ENCODE peak calls at places on chromosomes 2 and 18, in nine cellular contexts. Y is stimulated activated naive B cell treated with anti-CD40 and anti-IgM and Interleukin-4, amounts not matched to agents 10 μg/mL and 1 μg/mL and 100 μg/mL, for 72 hours; J is HT-29; B is SW 1271; M is H7; K is fibroblast of lung; Z is NCI-H524; U is fibroblast of the conjunctiva; Q is AG04450. D is an unnamed sample.

GRCh38 chr18:4986677-4987076 is 210.4 kb downstream of the AKAIN1 start:
- DNase-seq in U (no peak), Q (no peak), K (no peak), M (no peak), B (no peak), J (no peak), Y (no peak), Z (no peak), D (no peak)

GRCh38 chr2:10228611-10229365 is 73.9 kb upstream of the HPCAL1 start:
- DNase-seq in K (no peak), J (peak; percentile 39), Y (no peak), B (no peak), M (peak; percentile 76), Q (no peak), U (no peak), Z (no peak), D (no peak)

GRCh38 chr2:29834624-29835023 is 86.8 kb downstream of the ALK start:
- DNase-seq in B (no peak), U (no peak), J (no peak), Q (no peak), M (no peak), Y (no peak), Z (no peak), K (no peak), D (no peak)

GRCh38 chr2:32947484-32948143 is 861 bp downstream of the LTBP1 start:
- DNase-seq in B (no peak), K (peak; percentile 62), M (peak; percentile 79), U (peak; percentile 17), Y (peak; percentile 18), Q (no peak), J (peak; percentile 40), Z (no peak), D (no peak)

GRCh38 chr18:50155406-50155805 is 39.5 kb downstream of the MYO5B start:
- DNase-seq in J (no peak), Z (no peak), K (no peak), B (no peak), U (no peak), Q (no peak), Y (no peak), M (no peak), D (no peak)

GRCh38 chr2:180184506-180184905 is 177.4 kb upstream of the CWC22 start:
- DNase-seq in J (no peak), Z (no peak), K (peak; percentile 87), M (no peak), Q (no peak), B (no peak), Y (no peak), U (peak; percentile 47), D (no peak)

GRCh38 chr18:57943723-57944122 is 100.3 kb upstream of the NEDD4L start:
- DNase-seq in Y (no peak), B (no peak), Q (peak; percentile 21), K (peak; percentile 61), U (no peak), Z (peak; percentile 45), J (no peak), M (no peak), D (no peak)

GRCh38 chr2:120803764-120804335 is 68.2 kb downstream of the GLI2 start:
- DNase-seq in K (no peak), Z (no peak), J (no peak), M (peak; percentile 40), Q (no peak), B (no peak), U (no peak), Y (no peak), D (no peak)

GRCh38 chr2:2326053-2326452 is 5.0 kb downstream of the MYT1L start:
- DNase-seq in K (no peak), M (no peak), Z (peak; percentile 23), Y (no peak), Q (no peak), U (no peak), J (no peak), B (no peak), D (no peak)

GRCh38 chr2:142315353-142315752 is 184.5 kb upstream of the LRP1B start:
- DNase-seq in Y (no peak), M (no peak), U (no peak), Q (no peak), Z (no peak), J (no peak), B (no peak), K (no peak), D (no peak)

GRCh38 chr2:3379647-3380534 is at the start of gene TRAPPC12:
- DNase-seq in Z (peak; percentile 81), B (peak; percentile 75), U (peak; percentile 58), Q (peak; percentile 55), Y (peak; percentile 93), M (peak; percentile 95), J (peak; percentile 96), K (peak; percentile 87), D (peak; percentile 55)

GRCh38 chr18:54806526-54806925 is 21.8 kb upstream of the RAB27B start:
- DNase-seq in Q (no peak), M (no peak), Y (no peak), Z (no peak), B (no peak), J (no peak), U (no peak), K (peak; percentile 31), D (no peak)

GRCh38 chr2:30003128-30003527 is 81.7 kb upstream of the ALK start:
- DNase-seq in Z (no peak), Q (no peak), K (no peak), B (no peak), M (no peak), J (no peak), U (no peak), Y (no peak), D (no peak)

GRCh38 chr2:208033701-208034502 is 8.6 kb upstream of the PLEKHM3 start:
- DNase-seq in M (peak; percentile 34), Y (peak; percentile 31), Q (no peak), Z (no peak), B (no peak), J (peak; percentile 93), U (no peak), K (no peak), D (no peak)

GRCh38 chr2:138205281-138205680 is 241.0 kb downstream of the HNMT start:
- DNase-seq in M (no peak), J (no peak), U (no peak), Q (no peak), Y (no peak), B (no peak), Z (no peak), K (no peak), D (no peak)

GRCh38 chr18:8851659-8852058 is 146.3 kb downstream of the MTCL1 start:
- DNase-seq in J (no peak), Z (no peak), U (no peak), K (no peak), Y (no peak), M (no peak), Q (no peak), B (no peak), D (no peak)

GRCh38 chr18:28735731-28736130 is 558.8 kb upstream of the CDH2 start:
- DNase-seq in M (no peak), Q (no peak), Y (no peak), Z (no peak), B (no peak), K (peak; percentile 42), J (no peak), U (peak; percentile 14), D (peak; percentile 77)

GRCh38 chr18:43238429-43238828 is 38.9 kb downstream of the SYT4 start:
- DNase-seq in M (no peak), Z (no peak), U (no peak), K (no peak), Y (no peak), J (no peak), B (no peak), Q (no peak), D (no peak)

GRCh38 chr2:219596954-219597551 is 604 bp upstream of the STK11IP start:
- DNase-seq in B (no peak), U (no peak), M (peak; percentile 61), Y (no peak), Z (no peak), Q (no peak), J (peak; percentile 54), K (no peak), D (no peak)

GRCh38 chr2:109304248-109304647 is 175.2 kb downstream of the SH3RF3 start:
- DNase-seq in Q (no peak), Y (no peak), K (no peak), J (no peak), B (no peak), M (no peak), U (no peak), Z (no peak), D (no peak)

GRCh38 chr2:38875227-38875575 is 533 bp downstream of the DHX57 start:
- DNase-seq in Z (no peak), Q (no peak), J (no peak), U (no peak), K (peak; percentile 2), M (no peak), B (no peak), Y (no peak), D (no peak)

GRCh38 chr18:34077599-34077998 is 147.1 kb downstream of the NOL4 start:
- DNase-seq in J (no peak), M (no peak), U (no peak), K (no peak), Y (no peak), B (no peak), Z (no peak), Q (no peak), D (no peak)

GRCh38 chr18:35041752-35042379 is 653 bp downstream of the MAPRE2 start:
- DNase-seq in U (no peak), Z (peak; percentile 34), K (no peak), M (no peak), J (no peak), Y (no peak), B (no peak), Q (no peak), D (no peak)

GRCh38 chr2:189574793-189575475 is 5.7 kb downstream of the SLC40A1 start:
- DNase-seq in U (no peak), M (no peak), B (no peak), Z (no peak), J (peak; percentile 55), K (no peak), Q (no peak), Y (no peak), D (no peak)

GRCh38 chr18:23273443-23273966 is 138.2 kb downstream of the CABLES1 start:
- DNase-seq in Z (no peak), M (no peak), Q (no peak), Y (no peak), J (no peak), U (no peak), K (no peak), B (no peak), D (no peak)

GRCh38 chr2:66198873-66199272 is 236.1 kb upstream of the MEIS1 start:
- DNase-seq in Z (no peak), Y (no peak), M (no peak), J (no peak), B (no peak), Q (no peak), U (no peak), K (no peak), D (no peak)

GRCh38 chr2:30706534-30707303 is 100.5 kb downstream of the CAPN13 start:
- DNase-seq in Z (peak; percentile 71), Q (no peak), J (peak; percentile 79), Y (peak; percentile 57), B (peak; percentile 14), K (peak; percentile 61), M (peak; percentile 75), U (peak; percentile 31), D (peak; percentile 20)

D was measured in retinal pigment epithelial cell.